ENCODE peak calls at places on chromosomes 16 and 17, in four cellular contexts. U is heart right ventricle, W is body of pancreas, V is tibial artery. Z is an unnamed sample.
A peak's percentile ranks its signal among the peaks of the same experiment; 100 is the strongest.

GRCh38 chr17:27577124-27577761 is 53.7 kb upstream of the LGALS9 start:
- DNase-seq in W (peak; percentile 70), V (no peak), U (no peak), Z (peak; percentile 59)

GRCh38 chr17:40086150-40087044 is 14.0 kb downstream of the NR1D1 start:
- DNase-seq in U (peak; percentile 73), V (peak; percentile 70), W (peak; percentile 68), Z (peak; percentile 23)

GRCh38 chr17:64777413-64778101 is 115.5 kb upstream of the SMURF2 start:
- DNase-seq in U (peak; percentile 49), V (peak; percentile 69), W (peak; percentile 52), Z (peak; percentile 22)

GRCh38 chr16:75193730-75194444 is 13.1 kb downstream of the CTRB2 start:
- DNase-seq in V (peak; percentile 25), U (no peak), W (no peak), Z (no peak)

GRCh38 chr17:27986805-27987684 is 55.4 kb upstream of the NLK start:
- DNase-seq in V (no peak), W (no peak), U (no peak), Z (no peak)

GRCh38 chr17:13087802-13088201 is 70.0 kb upstream of the ELAC2 start:
- DNase-seq in W (no peak), V (no peak), U (no peak), Z (no peak)

GRCh38 chr17:78748048-78748729 is 33.9 kb downstream of the CYTH1 start:
- DNase-seq in U (no peak), V (no peak), W (peak; percentile 61), Z (no peak)

GRCh38 chr17:38710985-38711384 is 5.9 kb downstream of the MLLT6 start:
- DNase-seq in U (no peak), V (no peak), W (no peak), Z (no peak)

GRCh38 chr17:49108318-49108717 is 24.3 kb upstream of the B4GALNT2 start:
- DNase-seq in W (peak; percentile 51), U (no peak), V (no peak), Z (no peak)

GRCh38 chr17:841313-841712 is 59.2 kb downstream of the MRM3 start:
- DNase-seq in V (no peak), U (no peak), W (no peak), Z (no peak)

GRCh38 chr16:68257251-68257905 is 6.9 kb upstream of the SLC7A6 start:
- DNase-seq in W (no peak), U (no peak), V (no peak), Z (no peak)

GRCh38 chr16:72195609-72196008 is 23.7 kb upstream of the PMFBP1 start:
- DNase-seq in U (no peak), V (no peak), W (no peak), Z (no peak)

GRCh38 chr17:3723188-3723555 is 531 bp upstream of the HASPIN start:
- DNase-seq in W (no peak), U (no peak), V (no peak), Z (no peak)

GRCh38 chr16:22191966-22192260 is 14.2 kb upstream of the EEF2K start:
- DNase-seq in U (no peak), W (peak; percentile 34), V (no peak), Z (no peak)

GRCh38 chr17:77491921-77492445 is 351.2 kb downstream of the SEC14L1 start:
- DNase-seq in U (no peak), V (peak; percentile 67), W (peak; percentile 10), Z (no peak)

GRCh38 chr17:5033352-5034015 is 1.7 kb downstream of the SLC52A1 start:
- DNase-seq in V (no peak), U (no peak), W (no peak), Z (no peak)

GRCh38 chr17:12180644-12181261 is 160.1 kb downstream of the MAP2K4 start:
- DNase-seq in U (no peak), W (peak; percentile 25), V (no peak), Z (no peak)

GRCh38 chr17:78665952-78666920 is 89.0 kb upstream of the DNAH17 start:
- DNase-seq in V (no peak), U (no peak), W (no peak), Z (no peak)

GRCh38 chr17:46158323-46159296 is 34.6 kb downstream of the KANSL1 start:
- DNase-seq in U (no peak), V (no peak), W (no peak), Z (no peak)

GRCh38 chr17:64617125-64617780 is 44.9 kb downstream of the SMURF2 start:
- DNase-seq in V (no peak), W (no peak), U (no peak), Z (no peak)

GRCh38 chr17:81076097-81076754 is 41.3 kb downstream of the BAIAP2 start:
- DNase-seq in V (no peak), W (no peak), U (no peak), Z (no peak)

GRCh38 chr16:56477096-56477878 is 25.9 kb downstream of the OGFOD1 start:
- DNase-seq in V (no peak), W (no peak), U (no peak), Z (no peak)

GRCh38 chr17:41910701-41911391 is 7.9 kb downstream of the ACLY start:
- DNase-seq in V (no peak), W (peak; percentile 45), U (no peak), Z (no peak)

GRCh38 chr17:32927724-32928526 is at the start of gene TMEM98:
- DNase-seq in U (peak; percentile 27), W (peak; percentile 60), V (no peak), Z (peak; percentile 58)

GRCh38 chr17:31488982-31489294 is 97.5 kb downstream of the RAB11FIP4 start:
- DNase-seq in W (peak; percentile 52), U (no peak), V (no peak), Z (no peak)

GRCh38 chr16:57859331-57859730 is 57.0 kb upstream of the KIFC3 start:
- DNase-seq in W (no peak), V (no peak), U (no peak), Z (no peak)

GRCh38 chr17:35743911-35744328 is 9.1 kb downstream of the GAS2L2 start:
- DNase-seq in U (no peak), V (no peak), W (no peak), Z (no peak)

GRCh38 chr17:19614900-19615299 is 33.7 kb upstream of the ALDH3A2 start:
- DNase-seq in V (no peak), U (no peak), W (no peak), Z (no peak)

GRCh38 chr17:44636562-44636961 is 19.7 kb upstream of the MEIOC start:
- DNase-seq in W (no peak), V (no peak), U (no peak), Z (no peak)

DNA sequence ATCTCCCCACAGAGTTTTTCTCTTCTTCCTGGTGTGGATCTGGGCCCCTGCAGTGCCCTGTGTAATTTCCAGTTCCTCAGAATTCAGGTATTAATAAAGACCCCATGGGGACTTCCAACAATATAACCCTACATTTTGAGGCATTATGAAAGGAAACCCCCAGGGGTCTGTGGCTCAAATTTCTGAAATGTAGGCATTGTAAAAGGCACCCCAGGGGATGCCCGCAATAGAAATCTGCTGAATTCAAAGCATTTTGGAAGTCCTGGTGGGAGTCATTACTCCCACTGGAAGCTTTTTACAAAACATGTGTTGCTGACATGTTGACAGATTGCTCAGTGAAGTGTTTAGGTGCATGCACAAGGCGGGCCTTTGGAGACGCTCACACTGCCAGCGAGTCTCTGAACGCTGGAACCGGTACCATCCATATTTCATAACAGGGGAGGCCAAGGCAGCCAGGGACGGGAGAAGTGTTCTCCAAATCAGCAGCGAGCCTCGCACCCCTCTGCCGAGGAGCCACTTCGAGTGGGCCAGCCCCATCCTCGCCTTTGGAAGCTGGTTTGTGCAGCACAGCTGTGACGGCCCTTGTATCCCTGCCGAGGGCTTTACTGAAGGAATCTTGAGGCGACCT is 153.9 kb downstream of the ZNF423 start:
- DNase-seq in W (peak; percentile 17), V (peak; percentile 84), U (peak; percentile 70), Z (no peak)
- H3K27ac ChIP-seq in W (no peak overlapping the region), V (no peak overlapping the region), U (peak overlapping the region; percentile 1), Z (no peak overlapping the region)

GRCh38 chr17:63489291-63489690 is 12.4 kb downstream of the ACE start:
- DNase-seq in U (no peak), W (no peak), V (no peak), Z (no peak)

GRCh38 chr17:63490858-63491400 is 14.1 kb downstream of the ACE start:
- DNase-seq in U (no peak), W (no peak), V (no peak), Z (no peak)

GRCh38 chr17:63491413-63491812 is 14.6 kb downstream of the ACE start:
- DNase-seq in V (no peak), U (no peak), W (no peak), Z (no peak)

GRCh38 chr17:63488851-63489250 is 12.0 kb downstream of the ACE start:
- DNase-seq in V (no peak), W (no peak), U (no peak), Z (no peak)

GRCh38 chr17:63490321-63490720 is 13.5 kb downstream of the ACE start:
- DNase-seq in U (no peak), W (no peak), V (no peak), Z (no peak)
- H3K27ac ChIP-seq in U (no peak overlapping the region), W (no peak overlapping the region), V (no peak overlapping the region), Z (no peak overlapping the region)

GRCh38 chr16:79658301-79659001 is 57.9 kb upstream of the MAF start:
- DNase-seq in W (no peak), U (no peak), V (no peak), Z (peak; percentile 22)
- H3K27ac ChIP-seq in W (no peak overlapping the region), U (no peak overlapping the region), V (no peak overlapping the region), Z (no peak overlapping the region)

DNA sequence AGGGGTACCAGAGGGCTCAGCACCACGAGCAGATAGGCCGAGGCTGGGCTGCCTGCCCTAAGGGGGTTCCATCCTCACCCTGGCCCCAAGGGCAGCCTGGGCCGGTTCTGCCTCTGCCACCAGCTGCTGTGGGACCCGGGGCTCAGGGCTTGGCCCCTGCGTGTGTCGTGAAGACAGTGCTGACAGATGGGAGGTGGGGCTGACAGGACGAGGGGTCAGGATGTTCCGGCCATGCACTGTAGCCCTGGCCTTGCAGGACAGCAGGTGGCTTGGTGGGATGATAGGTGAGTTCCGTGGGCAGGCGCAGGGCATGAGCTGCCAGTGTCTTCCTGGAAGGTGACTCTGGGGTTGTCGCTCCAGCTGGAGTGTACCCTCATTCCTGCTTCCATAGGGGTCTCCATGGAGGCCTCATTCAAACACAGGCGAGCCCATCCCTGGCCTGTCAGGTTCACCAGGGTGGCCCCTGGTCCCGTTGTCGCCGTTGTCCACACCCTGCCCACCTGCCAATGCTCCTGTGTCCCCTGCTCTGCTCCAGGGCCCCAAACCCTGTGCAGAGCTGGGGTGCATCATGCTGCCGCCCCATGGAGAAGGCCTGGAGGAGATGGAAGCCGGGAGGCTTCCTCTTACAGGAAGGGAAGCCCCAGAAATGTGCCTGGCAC is 57.2 kb downstream of the WDR45B start:
- DNase-seq in V (no peak), U (no peak), W (no peak), Z (no peak)
- H3K27ac ChIP-seq in V (peak overlapping the region; percentile 88), U (peak overlapping the region; percentile 90), W (peak overlapping the region; percentile 92), Z (peak overlapping the region; percentile 97)

GRCh38 chr16:27598921-27599565 is 49.1 kb downstream of the KATNIP start:
- DNase-seq in V (no peak), U (no peak), W (peak; percentile 25), Z (no peak)
- H3K27ac ChIP-seq in V (no peak overlapping the region), U (no peak overlapping the region), W (no peak overlapping the region), Z (no peak overlapping the region)

Z was measured in substantia nigra.